ENCODE peak calls at places on chromosomes 2 and 18, in five cellular contexts. T is thyroid gland, S is HL-60, V is fibroblast of pulmonary artery, W is fibroblast of mammary gland. Y is an unnamed sample.

GRCh38 chr2:241858206-241859016 is at the start of gene PDCD1:
- DNase-seq in V (no peak), S (no peak), W (no peak), T (peak), Y (no peak)

GRCh38 chr2:7860693-7861092 is 821.2 kb upstream of the ID2 start:
- DNase-seq in S (no peak), T (no peak), V (no peak), W (peak), Y (peak)

GRCh38 chr2:41968182-41968578 is 79.6 kb upstream of the PKDCC start:
- DNase-seq in S (no peak), T (no peak), V (no peak), W (no peak), Y (no peak)

GRCh38 chr2:47339745-47340541 is 63.0 kb upstream of the MSH2 start:
- DNase-seq in S (peak), W (peak), V (peak), T (peak), Y (peak)

GRCh38 chr2:217849154-217849553 is 153.6 kb downstream of the TNS1 start:
- DNase-seq in T (no peak), W (no peak), S (no peak), V (no peak), Y (peak)

GRCh38 chr2:18232731-18233438 is 327.6 kb downstream of the RDH14 start:
- DNase-seq in W (peak), V (peak), S (no peak), T (no peak), Y (no peak)

GRCh38 chr2:41955641-41956040 is 92.2 kb upstream of the PKDCC start:
- DNase-seq in S (no peak), W (no peak), T (peak), V (no peak), Y (no peak)

GRCh38 chr2:238331916-238332315 is 11.6 kb downstream of the TRAF3IP1 start:
- DNase-seq in T (no peak), V (no peak), S (no peak), W (no peak), Y (no peak)

GRCh38 chr2:149427371-149427770 is 97.0 kb downstream of the LYPD6 start:
- DNase-seq in T (no peak), W (no peak), V (no peak), S (no peak), Y (no peak)

GRCh38 chr2:84292545-84292944 is 166.5 kb downstream of the SUCLG1 start:
- DNase-seq in W (no peak), V (no peak), S (no peak), T (no peak), Y (no peak)

GRCh38 chr18:10293966-10294365 is 160.5 kb upstream of the APCDD1 start:
- DNase-seq in T (no peak), W (no peak), S (no peak), V (no peak), Y (no peak)

GRCh38 chr18:23627325-23627724 is 35.4 kb downstream of the ANKRD29 start:
- DNase-seq in W (peak), V (peak), T (no peak), S (no peak), Y (peak)

GRCh38 chr2:9178110-9178904 is 28.3 kb upstream of the ASAP2 start:
- DNase-seq in S (no peak), T (peak), V (no peak), W (peak), Y (peak)

GRCh38 chr2:205929445-205930027 is 156.4 kb downstream of the INO80D start:
- DNase-seq in T (no peak), W (no peak), S (no peak), V (no peak), Y (no peak)

GRCh38 chr18:60372598-60372997 is at the start of gene MC4R:
- DNase-seq in S (no peak), V (peak), W (peak), T (peak), Y (peak)

GRCh38 chr2:174753038-174753633 is 11.1 kb downstream of the CHRNA1 start:
- DNase-seq in S (no peak), V (no peak), T (no peak), W (no peak), Y (no peak)

GRCh38 chr2:175595139-175595538 is 406.9 kb downstream of the LNPK start:
- DNase-seq in V (no peak), S (no peak), T (no peak), W (no peak), Y (no peak)

GRCh38 chr2:43024515-43024962 is 201.9 kb downstream of the ZFP36L2 start:
- DNase-seq in T (peak), V (peak), S (peak), W (peak), Y (peak)

GRCh38 chr2:11669454-11670291 is at the start of gene NTSR2:
- DNase-seq in T (peak), S (no peak), V (peak), W (peak), Y (peak)

GRCh38 chr2:218853766-218854165 is 5.8 kb upstream of the WNT6 start:
- DNase-seq in V (peak), T (no peak), S (peak), W (peak), Y (no peak)

GRCh38 chr2:145085616-145086015 is 565.7 kb upstream of the ZEB2 start:
- DNase-seq in W (peak), V (peak), T (no peak), S (no peak), Y (peak)

GRCh38 chr2:10161961-10162441 is 39.5 kb downstream of the RRM2 start:
- DNase-seq in S (no peak), W (peak), T (no peak), V (peak), Y (no peak)

GRCh38 chr2:38394041-38394440 is 17.0 kb upstream of the ATL2 start:
- DNase-seq in S (no peak), V (no peak), T (no peak), W (no peak), Y (no peak)

GRCh38 chr2:117940436-117940835 is 73.4 kb downstream of the CCDC93 start:
- DNase-seq in V (no peak), S (no peak), W (no peak), T (no peak), Y (no peak)

GRCh38 chr18:49161627-49162026 is 210.9 kb upstream of the SMAD7 start:
- DNase-seq in W (peak), V (peak), S (no peak), T (no peak), Y (peak)

GRCh38 chr2:180947208-180947689 is 33.2 kb upstream of the UBE2E3 start:
- DNase-seq in V (no peak), T (no peak), W (no peak), S (no peak), Y (no peak)

GRCh38 chr18:39591647-39592046 is 2026.0 kb upstream of the CELF4 start:
- DNase-seq in T (no peak), W (no peak), V (no peak), S (no peak), Y (no peak)

GRCh38 chr18:27887287-27887686 is 289.6 kb downstream of the CDH2 start:
- DNase-seq in T (no peak), S (no peak), V (peak), W (no peak), Y (no peak)

GRCh38 chr2:205748660-205749059 is 66.4 kb downstream of the NRP2 start:
- DNase-seq in T (no peak), S (no peak), V (no peak), W (peak), Y (peak)

GRCh38 chr18:33577688-33578370 is at the start of gene ASXL3:
- DNase-seq in S (no peak), V (peak), T (peak), W (no peak), Y (peak)

GRCh38 chr18:13313006-13313661 is 94.6 kb downstream of the LDLRAD4 start:
- DNase-seq in W (no peak), V (no peak), S (no peak), T (no peak), Y (no peak)

DNA sequence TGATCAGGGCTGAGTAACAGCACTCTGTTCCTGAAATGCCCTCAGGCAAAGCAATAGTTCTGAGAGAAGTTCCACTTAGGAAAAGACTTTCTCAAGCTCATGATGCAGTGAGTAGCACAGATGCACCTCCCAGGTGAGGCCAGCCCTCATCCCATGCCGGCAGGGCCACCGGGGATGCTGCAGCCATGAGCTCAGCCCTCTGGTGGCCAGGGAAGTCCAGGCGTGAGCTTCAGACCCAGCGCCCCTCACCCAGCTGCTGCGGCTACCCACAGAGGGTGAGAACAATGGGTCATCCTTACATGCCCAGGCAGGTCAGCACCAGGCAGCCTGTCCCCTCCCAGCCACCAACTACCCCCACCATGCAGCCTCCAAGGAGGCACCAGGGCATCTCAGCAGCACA is 50.7 kb downstream of the TTC32 start:
- DNase-seq in T (no peak), S (no peak), W (no peak), V (no peak), Y (no peak)
- TF ChIP-seq CTCF in T (no peak), S (no peak), W (peak), V (peak), Y (no peak)

GRCh38 chr2:199968126-199968525 is 12.7 kb downstream of the MAIP1 start:
- DNase-seq in S (no peak), W (no peak), V (no peak), T (no peak), Y (no peak)

GRCh38 chr2:199972088-199972626 is 16.8 kb downstream of the MAIP1 start:
- DNase-seq in V (no peak), S (no peak), W (no peak), T (no peak), Y (no peak)

GRCh38 chr2:199977984-199978415 is 22.6 kb downstream of the MAIP1 start:
- DNase-seq in V (peak), S (no peak), T (no peak), W (peak), Y (peak)

GRCh38 chr2:199975297-199975895 is 20.0 kb downstream of the MAIP1 start:
- DNase-seq in W (peak), V (peak), S (no peak), T (no peak), Y (peak)

DNA sequence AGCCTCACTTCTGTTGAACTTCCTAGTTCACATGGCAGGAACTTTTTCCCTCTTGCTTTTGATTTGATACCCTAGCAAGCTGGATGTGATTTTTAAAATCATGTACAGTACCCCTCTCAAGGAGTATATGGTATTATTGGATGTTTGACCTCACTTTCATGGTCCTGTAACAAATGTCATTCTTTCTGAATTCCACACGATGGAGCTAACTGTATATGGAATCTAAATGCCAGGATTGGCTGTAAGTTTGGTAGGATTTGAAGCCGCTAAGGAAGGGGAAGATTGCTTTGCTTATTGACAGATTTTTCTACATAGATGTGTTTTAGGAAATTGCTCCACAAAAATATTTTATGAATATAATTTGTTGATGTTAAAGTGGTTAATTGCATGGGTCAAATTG is 18.3 kb downstream of the MAIP1 start:
- DNase-seq in T (no peak), V (peak), W (peak), S (no peak), Y (peak)
- TF ChIP-seq CTCF in T (no peak), V (peak), W (peak), S (peak), Y (peak)

DNA sequence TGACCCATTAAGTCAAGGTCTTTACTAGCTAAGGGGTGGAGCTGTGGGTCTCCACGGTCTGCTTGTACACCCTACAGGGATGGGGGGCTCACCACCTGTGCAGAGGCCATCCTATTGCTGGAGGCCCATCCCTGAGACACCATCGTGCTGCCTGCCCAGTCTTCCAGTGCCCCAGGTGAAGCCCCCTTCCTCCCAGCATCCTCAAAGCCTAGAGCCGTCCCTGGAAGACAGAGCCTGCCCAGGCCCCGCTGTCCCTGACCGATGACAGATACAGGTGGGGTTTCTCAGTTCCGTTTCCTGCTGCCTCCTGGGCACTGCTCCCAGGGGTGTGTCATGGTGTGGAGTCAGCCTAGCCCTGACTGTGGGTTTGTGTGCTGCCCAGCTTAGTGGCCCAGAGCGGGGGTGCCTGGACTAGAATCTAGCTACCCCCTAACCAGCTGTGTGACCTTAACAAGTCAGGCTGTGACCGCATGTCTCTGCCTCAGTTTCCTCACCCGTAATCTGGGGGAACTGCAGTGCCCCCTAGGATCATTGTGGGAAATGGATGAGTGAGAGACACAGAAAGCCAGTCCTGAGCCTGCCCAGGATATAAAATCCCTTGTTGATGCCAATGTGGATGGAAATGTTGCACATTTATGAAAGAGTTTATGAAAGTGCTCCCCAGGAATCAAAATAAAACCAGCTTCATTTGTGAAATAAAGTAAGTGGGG is 2.0 kb downstream of the OTOS start:
- DNase-seq in V (peak), T (no peak), W (peak), S (no peak), Y (peak)
- TF ChIP-seq CTCF in V (no peak), T (no peak), W (no peak), S (no peak), Y (no peak)

GRCh38 chr2:177029501-177029900 is 183.1 kb upstream of the HNRNPA3 start:
- DNase-seq in S (no peak), V (no peak), W (no peak), T (no peak), Y (no peak)
- TF ChIP-seq CTCF in S (no peak), V (no peak), W (no peak), T (no peak), Y (no peak)

GRCh38 chr2:185952098-185952497 is 213.5 kb downstream of the FSIP2 start:
- DNase-seq in S (no peak), T (no peak), V (no peak), W (no peak), Y (no peak)

GRCh38 chr2:185955050-185955449 is 216.4 kb downstream of the FSIP2 start:
- DNase-seq in S (no peak), V (no peak), T (no peak), W (no peak), Y (no peak)
- TF ChIP-seq CTCF in S (no peak), V (no peak), T (no peak), W (no peak), Y (no peak)

DNA sequence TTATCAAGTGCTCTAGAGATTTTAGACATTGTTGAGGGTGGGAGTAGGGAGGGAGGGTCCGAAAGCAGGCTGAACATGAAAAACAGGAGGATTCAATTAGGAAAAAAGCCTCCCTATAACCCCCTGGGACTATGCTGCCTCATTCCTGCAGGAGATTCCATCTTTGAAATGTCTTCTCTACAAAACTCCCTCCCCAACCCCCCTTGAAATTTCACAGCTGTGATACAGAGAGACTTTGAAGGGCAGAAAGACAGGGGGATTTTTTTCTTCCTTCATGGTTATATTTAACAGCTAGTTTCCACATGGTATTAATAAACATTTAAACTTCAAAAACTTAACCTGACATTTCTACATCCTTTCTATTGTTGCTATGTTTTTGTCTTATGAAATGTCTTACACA is 57.6 kb downstream of the TRIB2 start:
- DNase-seq in W (peak), S (no peak), T (no peak), V (peak), Y (peak)
- TF ChIP-seq CTCF in W (no peak), S (no peak), T (no peak), V (no peak), Y (no peak)

GRCh38 chr2:112121682-112122254 is 16.4 kb upstream of the FBLN7 start:
- DNase-seq in T (peak), V (peak), S (peak), W (peak), Y (peak)
- TF ChIP-seq CTCF in T (peak), V (peak), S (no peak), W (peak), Y (peak)

GRCh38 chr2:106098081-106098480 is 96.0 kb downstream of the UXS1 start:
- DNase-seq in T (no peak), W (peak), V (peak), S (no peak), Y (peak)
- TF ChIP-seq CTCF in T (no peak), W (peak), V (peak), S (no peak), Y (peak)

GRCh38 chr2:162155093-162155492 is 3.0 kb upstream of the GCG start:
- DNase-seq in V (no peak), W (no peak), T (no peak), S (no peak), Y (no peak)
- TF ChIP-seq CTCF in V (peak), W (peak), T (no peak), S (no peak), Y (no peak)

Y was measured in fibroblast of the aortic adventitia.